ENCODE peak calls at places on chromosome 2, in eight cellular contexts. G, H, C, N, V, T, K and R are unnamed samples.

GRCh38 chr2:241692448-241692847 is 5.8 kb upstream of the DTYMK start:
- DNase-seq in G (no peak), H (no peak), C (no peak), N (no peak), V (no peak), T (no peak), K (peak; percentile 84), R (no peak)

GRCh38 chr2:45986509-45986908 is 310.7 kb upstream of the EPAS1 start:
- DNase-seq in G (no peak), H (no peak), C (peak; percentile 42), N (no peak), V (no peak), T (no peak), K (no peak), R (no peak)

GRCh38 chr2:9294764-9295163 is 88.2 kb downstream of the ASAP2 start:
- DNase-seq in G (no peak), H (no peak), C (no peak), N (no peak), V (no peak), T (no peak), K (no peak), R (no peak)

GRCh38 chr2:128026422-128027277 is 1.2 kb downstream of the SAP130 start:
- DNase-seq in G (peak; percentile 32), H (no peak), C (no peak), N (no peak), V (no peak), T (no peak), K (peak; percentile 8), R (no peak)

GRCh38 chr2:172281648-172282576 is 145.5 kb upstream of the ITGA6 start:
- DNase-seq in G (peak; percentile 77), H (no peak), C (no peak), N (no peak), V (no peak), T (no peak), K (peak; percentile 92), R (no peak)

GRCh38 chr2:172065086-172065485 is 20.2 kb upstream of the DLX1 start:
- DNase-seq in G (no peak), H (no peak), C (no peak), N (no peak), V (no peak), T (no peak), K (no peak), R (no peak)

GRCh38 chr2:32711219-32711618 is 83.4 kb downstream of the TTC27 start:
- DNase-seq in G (peak; percentile 93), H (no peak), C (no peak), N (no peak), V (no peak), T (no peak), K (peak; percentile 93), R (no peak)

GRCh38 chr2:200253631-200254030 is 52.9 kb upstream of the SPATS2L start:
- DNase-seq in G (no peak), H (no peak), C (no peak), N (no peak), V (no peak), T (no peak), K (peak; percentile 78), R (no peak)

GRCh38 chr2:221561770-221562169 is 10.3 kb downstream of the EPHA4 start:
- DNase-seq in G (no peak), H (no peak), C (no peak), N (no peak), V (no peak), T (no peak), K (no peak), R (no peak)

GRCh38 chr2:196555161-196555560 is 84.4 kb upstream of the CCDC150 start:
- DNase-seq in G (no peak), H (no peak), C (no peak), N (no peak), V (no peak), T (no peak), K (no peak), R (no peak)

GRCh38 chr2:196563876-196564275 is 75.6 kb upstream of the CCDC150 start:
- DNase-seq in G (peak; percentile 27), H (no peak), C (no peak), N (no peak), V (no peak), T (no peak), K (no peak), R (no peak)

GRCh38 chr2:196555726-196556125 is 83.8 kb upstream of the CCDC150 start:
- DNase-seq in G (no peak), H (no peak), C (no peak), N (no peak), V (no peak), T (no peak), K (no peak), R (no peak)

DNA sequence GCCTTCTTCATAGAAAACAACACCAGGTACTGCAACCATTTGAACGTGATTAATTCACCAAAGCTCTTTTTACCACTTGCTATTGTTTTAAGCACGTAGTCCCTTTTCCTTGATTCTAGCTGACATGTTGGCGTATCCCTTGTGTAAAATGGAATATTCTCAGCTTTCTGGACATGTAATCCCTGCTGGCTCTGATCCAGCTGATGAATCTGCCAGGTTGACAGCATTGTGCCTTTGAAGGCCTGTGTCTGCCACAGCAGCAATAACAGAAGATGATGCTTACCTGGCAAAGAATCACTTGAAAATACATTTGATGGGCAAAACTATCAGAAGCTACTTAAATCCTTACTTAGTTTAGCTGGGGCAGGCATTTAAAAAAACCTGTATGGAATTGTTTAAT is 81.0 kb upstream of the CCDC150 start:
- DNase-seq in G (no peak), H (no peak), C (no peak), N (no peak), V (no peak), T (no peak), K (no peak), R (no peak)
- TF ChIP-seq POLR2A in G (no peak), H (no peak), C (no peak), N (no peak), V (no peak), T (no peak), K (no peak), R (no peak)

GRCh38 chr2:215635788-215636139 is 199.9 kb upstream of the FN1 start:
- DNase-seq in G (peak; percentile 45), H (peak; percentile 55), C (no peak), N (no peak), V (no peak), T (no peak), K (peak; percentile 48), R (no peak)
- H3K9me3 ChIP-seq in G (peaks cover 2% of the 10 kb centered on the region), H (peaks cover 57% of the 10 kb centered on the region), C (peaks cover 5% of the 10 kb centered on the region), N (no peaks in the 10 kb centered on the region), V (peaks cover 24% of the 10 kb centered on the region), T (no peaks in the 10 kb centered on the region), K (peaks cover 9% of the 10 kb centered on the region), R (no peaks in the 10 kb centered on the region)

GRCh38 chr2:27493948-27494283 is 1.1 kb downstream of the FNDC4 start:
- DNase-seq in G (no peak), H (no peak), C (no peak), N (no peak), V (no peak), T (no peak), K (no peak), R (no peak)

GRCh38 chr2:27492557-27492956 is 2.4 kb downstream of the FNDC4 start:
- DNase-seq in G (no peak), H (no peak), C (no peak), N (no peak), V (no peak), T (no peak), K (no peak), R (no peak)

GRCh38 chr2:27489118-27489497 is 435 bp downstream of the IFT172 start:
- DNase-seq in G (peak; percentile 48), H (peak; percentile 44), C (no peak), N (no peak), V (no peak), T (peak; percentile 1), K (peak; percentile 21), R (no peak)

GRCh38 chr2:27485496-27485895 is 4.0 kb downstream of the IFT172 start:
- DNase-seq in G (no peak), H (no peak), C (no peak), N (no peak), V (no peak), T (no peak), K (no peak), R (no peak)

DNA sequence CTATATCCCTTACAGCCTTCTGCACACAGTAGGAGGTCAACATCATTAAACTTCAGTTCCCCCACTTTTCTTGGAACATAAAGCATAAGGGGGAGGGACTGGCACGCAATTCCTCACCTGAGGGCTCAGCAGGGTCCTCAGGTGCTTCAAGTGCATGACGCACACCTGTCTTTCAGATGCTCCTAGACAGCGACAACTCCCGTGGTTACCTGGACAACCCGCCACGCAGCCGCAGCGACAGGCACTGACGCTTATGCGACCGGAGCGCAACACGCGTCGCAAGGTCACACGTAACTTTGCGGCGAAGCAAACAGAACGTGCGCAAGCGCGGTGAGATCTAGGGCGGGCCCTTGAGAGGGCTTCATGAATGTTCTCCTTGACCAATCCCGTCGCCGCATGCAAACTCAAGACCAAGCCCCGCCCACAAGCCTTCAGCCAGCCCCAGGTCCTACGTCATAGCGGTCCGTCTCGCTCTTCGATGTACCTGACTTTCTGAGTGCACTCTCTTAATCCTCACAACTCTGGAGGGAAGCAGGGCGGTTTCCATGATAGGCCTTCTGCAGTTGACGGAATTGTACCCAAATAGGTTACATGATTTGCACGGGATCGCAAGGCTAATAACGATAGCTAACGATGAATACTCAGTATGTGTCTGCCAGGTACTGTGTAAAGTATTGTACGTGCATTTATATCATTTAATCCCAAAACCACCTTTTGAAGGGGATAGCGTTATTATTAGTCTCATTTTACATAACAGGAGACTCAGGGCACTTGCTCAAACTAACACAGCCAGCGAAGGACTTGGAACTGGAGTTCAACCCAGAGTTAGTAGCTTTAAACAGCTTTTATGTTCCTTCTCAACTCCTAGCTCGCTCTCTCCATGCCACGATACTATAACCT is at the start of gene IFT172:
- DNase-seq in G (peak; percentile 99), H (peak; percentile 100), C (peak; percentile 96), N (peak; percentile 99), V (peak; percentile 98), T (peak; percentile 99), K (peak; percentile 98), R (peak; percentile 99)
- TF ChIP-seq POLR2A in G (peak; percentile 83), H (peak; percentile 87), C (peak; percentile 85), N (no peak), V (peak; percentile 38), T (peak; percentile 86), K (peak; percentile 56), R (peak; percentile 71)

GRCh38 chr2:84850471-84850870 is 30.4 kb downstream of the TRABD2A start:
- DNase-seq in G (no peak), H (no peak), C (no peak), N (no peak), V (no peak), T (no peak), K (no peak), R (no peak)
- H3K9me3 ChIP-seq in G (no peaks in the 10 kb centered on the region), H (no peaks in the 10 kb centered on the region), C (no peaks in the 10 kb centered on the region), N (no peaks in the 10 kb centered on the region), V (no peaks in the 10 kb centered on the region), T (no peaks in the 10 kb centered on the region), K (no peaks in the 10 kb centered on the region), R (no peaks in the 10 kb centered on the region)

GRCh38 chr2:73227086-73227485 is 6.0 kb downstream of the PRADC1 start:
- DNase-seq in G (no peak), H (no peak), C (no peak), N (no peak), V (no peak), T (no peak), K (no peak), R (no peak)
- TF ChIP-seq POLR2A in G (no peak), H (no peak), C (no peak), N (no peak), V (no peak), T (no peak), K (no peak), R (no peak)